ENCODE peak calls at places on chromosome 14, in six cellular contexts. X, N, Z, R, P and S are unnamed samples.

GRCh38 chr14:74599201-74599809 is 12.7 kb downstream of the LTBP2 start:
- DNase-seq in R (peak), X (no peak), P (peak), N (no peak), Z (no peak), S (peak)

GRCh38 chr14:23078692-23079116 is 16.2 kb downstream of the ACIN1 start:
- DNase-seq in N (no peak), Z (no peak), X (no peak), P (peak), R (peak), S (peak)

GRCh38 chr14:53882684-53883083 is 73.9 kb downstream of the BMP4 start:
- DNase-seq in N (no peak), R (no peak), P (no peak), X (no peak), Z (no peak), S (no peak)

GRCh38 chr14:42110167-42110566 is 503.5 kb downstream of the LRFN5 start:
- DNase-seq in N (no peak), X (no peak), P (peak), R (peak), Z (no peak), S (peak)

GRCh38 chr14:34678306-34678705 is 36.1 kb downstream of the CFL2 start:
- DNase-seq in X (no peak), P (peak), R (no peak), N (no peak), Z (no peak), S (no peak)

GRCh38 chr14:92121670-92122350 is at the start of the genes CPSF2 and NDUFB1:
- DNase-seq in Z (peak), P (peak), X (peak), N (peak), R (peak), S (peak)

GRCh38 chr14:100363053-100363452 is 39.9 kb downstream of the SLC25A47 start:
- DNase-seq in Z (no peak), N (no peak), X (no peak), R (no peak), P (no peak), S (no peak)

GRCh38 chr14:101500061-101500460 is 61.2 kb upstream of the DIO3 start:
- DNase-seq in R (no peak), N (no peak), Z (no peak), X (no peak), P (no peak), S (no peak)

GRCh38 chr14:36207500-36207899 is 31.0 kb upstream of the PTCSC3 start:
- DNase-seq in R (peak), X (no peak), P (peak), Z (no peak), N (no peak), S (peak)

GRCh38 chr14:68815288-68816182 is 22.7 kb upstream of the ZFP36L1 start:
- DNase-seq in N (no peak), P (peak), Z (no peak), R (no peak), X (peak), S (peak)

GRCh38 chr14:100441271-100441947 is 118.3 kb downstream of the SLC25A47 start:
- DNase-seq in X (no peak), Z (no peak), R (no peak), P (no peak), N (no peak), S (no peak)

GRCh38 chr14:61923348-61923747 is 161.1 kb downstream of the SNAPC1 start:
- DNase-seq in X (no peak), N (no peak), Z (no peak), P (peak), R (peak), S (peak)

GRCh38 chr14:32345311-32345771 is 16.2 kb downstream of the AKAP6 start:
- DNase-seq in P (peak), Z (no peak), X (no peak), N (no peak), R (peak), S (peak)

GRCh38 chr14:61350427-61350826 is 29.0 kb downstream of the PRKCH start:
- DNase-seq in R (no peak), X (no peak), N (no peak), Z (no peak), P (no peak), S (no peak)

GRCh38 chr14:100825691-100826331 is at the start of gene MEG3:
- DNase-seq in R (peak), X (no peak), P (peak), N (no peak), Z (no peak), S (peak)

GRCh38 chr14:104104006-104104901 is 18.8 kb downstream of the ASPG start:
- DNase-seq in X (no peak), R (no peak), Z (no peak), P (no peak), N (no peak), S (no peak)

GRCh38 chr14:92759679-92760523 is 11.5 kb upstream of the LGMN start:
- DNase-seq in P (no peak), X (no peak), R (no peak), N (no peak), Z (no peak), S (no peak)

GRCh38 chr14:90239139-90239538 is 17.2 kb upstream of the PSMC1 start:
- DNase-seq in R (no peak), Z (no peak), P (no peak), N (no peak), X (no peak), S (peak)

GRCh38 chr14:64184103-64184729 is 110.0 kb downstream of the ESR2 start:
- DNase-seq in X (no peak), P (no peak), N (no peak), R (no peak), Z (no peak), S (no peak)

GRCh38 chr14:101518611-101519048 is 42.7 kb upstream of the DIO3 start:
- DNase-seq in R (no peak), X (no peak), P (peak), Z (no peak), N (no peak), S (no peak)